ENCODE peak calls at places on chromosomes 13 and 19, in four cellular contexts. B, G, H and P are unnamed samples. For H3K4me1, the result is how much of the 10 kb centered on the place peaks cover.

GRCh38 chr19:55528030-55528801 is 8.7 kb downstream of the SBK2 start:
- DNase-seq in B (no peak), G (no peak), H (no peak), P (no peak)

GRCh38 chr13:104006625-104007061 is 940.4 kb upstream of the SLC10A2 start:
- DNase-seq in B (no peak), G (no peak), H (no peak), P (no peak)

GRCh38 chr13:35994131-35994966 is 136.8 kb downstream of the DCLK1 start:
- DNase-seq in B (peak), G (no peak), H (no peak), P (peak)

GRCh38 chr13:40895715-40896184 is 106.3 kb downstream of the SLC25A15 start:
- DNase-seq in B (no peak), G (no peak), H (no peak), P (no peak)

GRCh38 chr19:41431426-41432386 is 4.5 kb upstream of the B3GNT8 start:
- DNase-seq in B (no peak), G (no peak), H (no peak), P (no peak)

GRCh38 chr13:77836423-77836822 is 82.2 kb downstream of the EDNRB start:
- DNase-seq in B (no peak), G (no peak), H (no peak), P (no peak)

GRCh38 chr13:29594310-29594709 is 1.2 kb downstream of the SLC7A1 start:
- DNase-seq in B (peak), G (no peak), H (no peak), P (no peak)

GRCh38 chr13:79966039-79966438 is 374.9 kb downstream of the SPRY2 start:
- DNase-seq in B (no peak), G (no peak), H (no peak), P (no peak)

GRCh38 chr13:33249066-33249465 is 36.5 kb downstream of the STARD13 start:
- DNase-seq in B (no peak), G (no peak), H (no peak), P (no peak)

GRCh38 chr13:33244907-33245287 is 40.7 kb downstream of the STARD13 start:
- DNase-seq in B (no peak), G (no peak), H (no peak), P (no peak)

GRCh38 chr13:33242984-33243617 is 42.5 kb downstream of the STARD13 start:
- DNase-seq in B (no peak), G (no peak), H (peak), P (no peak)

GRCh38 chr13:33245505-33245904 is 40.0 kb downstream of the STARD13 start:
- DNase-seq in B (no peak), G (no peak), H (no peak), P (no peak)

GRCh38 chr13:33244210-33244906 is 41.2 kb downstream of the STARD13 start:
- DNase-seq in B (no peak), G (no peak), H (no peak), P (no peak)
- H3K4me1 ChIP-seq in B (under half), G (under half), H (under half), P (under half)

DNA sequence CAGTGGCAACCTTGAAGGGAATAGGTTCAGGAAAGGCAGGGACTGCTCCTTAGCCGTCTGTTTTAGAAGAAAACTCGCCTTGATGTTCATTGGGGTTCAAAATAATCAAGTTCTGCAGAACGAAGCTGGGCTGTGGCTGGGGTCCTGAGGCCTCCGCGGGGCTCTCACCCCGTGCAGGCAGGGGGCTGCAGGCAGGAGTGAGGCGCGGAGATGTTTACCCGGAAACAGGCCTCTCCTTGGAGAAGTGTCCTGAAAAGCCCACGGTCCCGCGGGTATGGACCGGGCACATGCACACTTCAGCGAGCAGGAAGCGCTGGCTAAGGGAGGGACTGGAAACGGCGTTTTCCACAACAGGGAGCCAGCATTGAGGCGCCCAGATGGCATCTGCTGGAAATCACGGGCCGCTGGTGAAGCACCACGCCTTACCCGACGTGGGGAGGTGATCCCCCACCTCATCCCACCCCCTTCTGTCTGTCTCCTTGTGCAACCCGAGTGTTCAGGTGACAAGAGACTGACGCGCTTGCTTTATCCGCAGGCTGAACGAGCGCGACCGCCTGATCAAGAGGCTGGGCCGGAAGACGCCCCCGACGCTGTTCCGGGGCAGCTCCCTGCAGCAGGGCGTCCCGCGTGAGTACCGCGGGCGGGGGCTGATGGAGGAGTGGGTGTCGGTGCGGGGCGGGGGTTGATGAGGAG is 39.7 kb downstream of the SHISA2 start:
- DNase-seq in B (no peak), G (no peak), H (peak), P (no peak)
- H3K4me3 ChIP-seq in B (no peak), G (peak), H (peak), P (peak)

GRCh38 chr13:30868806-30869470 is 37.1 kb upstream of the MEDAG start:
- DNase-seq in B (no peak), G (no peak), H (no peak), P (no peak)

GRCh38 chr13:30871713-30872029 is 34.4 kb upstream of the MEDAG start:
- DNase-seq in B (no peak), G (no peak), H (no peak), P (no peak)

GRCh38 chr13:30870916-30871712 is 35.0 kb upstream of the MEDAG start:
- DNase-seq in B (no peak), G (no peak), H (no peak), P (no peak)

GRCh38 chr13:30869491-30869890 is 36.6 kb upstream of the MEDAG start:
- DNase-seq in B (peak), G (no peak), H (no peak), P (peak)

GRCh38 chr13:30870049-30870884 is 35.8 kb upstream of the MEDAG start:
- DNase-seq in B (peak), G (peak), H (peak), P (peak)
- H3K4me1 ChIP-seq in B (under half), G (under half), H (under half), P (under half)

GRCh38 chr13:21124853-21125252 is 51.5 kb downstream of the SKA3 start:
- DNase-seq in B (no peak), G (no peak), H (no peak), P (no peak)
- H3K4me3 ChIP-seq in B (no peak), G (no peak), H (no peak), P (no peak)